ENCODE peak calls at places on chromosomes 11 and 22, in ten cellular contexts. One of them, this sample, is unnamed.

GRCh38 chr22:18933914-18934313 is 2.2 kb downstream of the PRODH start:
- DNase-seq in EH: no peak
- DNase-seq in activated CD4-positive, CD25-positive, alpha-beta regulatory T cell treated with anti-CD3 and anti-CD28 coated beads, Interleukin-2, amount 50 U/mL, for 72 hours: no peak
- DNase-seq in sciatic nerve: no peak
- DNase-seq in activated T-helper 1 cell treated with Interleukin-2 at 50 U/mL for 16 hours: no peak
- DNase-seq in ELF-1: no peak
- DNase-seq in HT-29: no peak
- DNase-seq in NT2/D1: no peak
- DNase-seq in NCI-H1105 treated with DMSO at 0.1 percent for 48 hours: no peak
- DNase-seq in NCI-H460: no peak
- DNase-seq in this sample: no peak

GRCh38 chr22:31646186-31647019 is 15.6 kb downstream of the PISD start:
- DNase-seq in EH: peak; percentile 99
- DNase-seq in activated CD4-positive, CD25-positive, alpha-beta regulatory T cell treated with anti-CD3 and anti-CD28 coated beads, Interleukin-2, amount 50 U/mL, for 72 hours: no peak
- DNase-seq in sciatic nerve: no peak
- DNase-seq in activated T-helper 1 cell treated with Interleukin-2 at 50 U/mL for 16 hours: no peak
- DNase-seq in ELF-1: no peak
- DNase-seq in HT-29: peak; percentile 23
- DNase-seq in NT2/D1: no peak
- DNase-seq in NCI-H1105 treated with DMSO at 0.1 percent for 48 hours: no peak
- DNase-seq in NCI-H460: no peak
- DNase-seq in this sample: peak; percentile 85

GRCh38 chr11:119223856-119224255 is 17.7 kb downstream of the CBL start:
- DNase-seq in EH: peak; percentile 51
- DNase-seq in activated CD4-positive, CD25-positive, alpha-beta regulatory T cell treated with anti-CD3 and anti-CD28 coated beads, Interleukin-2, amount 50 U/mL, for 72 hours: no peak
- DNase-seq in sciatic nerve: no peak
- DNase-seq in activated T-helper 1 cell treated with Interleukin-2 at 50 U/mL for 16 hours: no peak
- DNase-seq in ELF-1: no peak
- DNase-seq in HT-29: no peak
- DNase-seq in NT2/D1: no peak
- DNase-seq in NCI-H1105 treated with DMSO at 0.1 percent for 48 hours: no peak
- DNase-seq in NCI-H460: no peak
- DNase-seq in this sample: no peak

GRCh38 chr22:17085277-17086091 is 684 bp downstream of the IL17RA start:
- DNase-seq in EH: no peak
- DNase-seq in activated CD4-positive, CD25-positive, alpha-beta regulatory T cell treated with anti-CD3 and anti-CD28 coated beads, Interleukin-2, amount 50 U/mL, for 72 hours: peak; percentile 49
- DNase-seq in sciatic nerve: peak; percentile 68
- DNase-seq in activated T-helper 1 cell treated with Interleukin-2 at 50 U/mL for 16 hours: no peak
- DNase-seq in ELF-1: peak; percentile 20
- DNase-seq in HT-29: no peak
- DNase-seq in NT2/D1: no peak
- DNase-seq in NCI-H1105 treated with DMSO at 0.1 percent for 48 hours: no peak
- DNase-seq in NCI-H460: no peak
- DNase-seq in this sample: no peak

GRCh38 chr11:70107191-70107590 is 29.1 kb downstream of the ANO1 start:
- DNase-seq in EH: no peak
- DNase-seq in activated CD4-positive, CD25-positive, alpha-beta regulatory T cell treated with anti-CD3 and anti-CD28 coated beads, Interleukin-2, amount 50 U/mL, for 72 hours: no peak
- DNase-seq in sciatic nerve: no peak
- DNase-seq in activated T-helper 1 cell treated with Interleukin-2 at 50 U/mL for 16 hours: no peak
- DNase-seq in ELF-1: no peak
- DNase-seq in HT-29: no peak
- DNase-seq in NT2/D1: no peak
- DNase-seq in NCI-H1105 treated with DMSO at 0.1 percent for 48 hours: no peak
- DNase-seq in NCI-H460: no peak
- DNase-seq in this sample: no peak

GRCh38 chr11:126519653-126520573 is 164.4 kb downstream of the ST3GAL4 start:
- DNase-seq in EH: no peak
- DNase-seq in activated CD4-positive, CD25-positive, alpha-beta regulatory T cell treated with anti-CD3 and anti-CD28 coated beads, Interleukin-2, amount 50 U/mL, for 72 hours: no peak
- DNase-seq in sciatic nerve: no peak
- DNase-seq in activated T-helper 1 cell treated with Interleukin-2 at 50 U/mL for 16 hours: no peak
- DNase-seq in ELF-1: no peak
- DNase-seq in HT-29: no peak
- DNase-seq in NT2/D1: no peak
- DNase-seq in NCI-H1105 treated with DMSO at 0.1 percent for 48 hours: no peak
- DNase-seq in NCI-H460: no peak
- DNase-seq in this sample: no peak

GRCh38 chr11:78526497-78527146 is 48.0 kb downstream of the NARS2 start:
- DNase-seq in EH: no peak
- DNase-seq in activated CD4-positive, CD25-positive, alpha-beta regulatory T cell treated with anti-CD3 and anti-CD28 coated beads, Interleukin-2, amount 50 U/mL, for 72 hours: no peak
- DNase-seq in sciatic nerve: no peak
- DNase-seq in activated T-helper 1 cell treated with Interleukin-2 at 50 U/mL for 16 hours: no peak
- DNase-seq in ELF-1: no peak
- DNase-seq in HT-29: no peak
- DNase-seq in NT2/D1: no peak
- DNase-seq in NCI-H1105 treated with DMSO at 0.1 percent for 48 hours: no peak
- DNase-seq in NCI-H460: no peak
- DNase-seq in this sample: no peak

GRCh38 chr11:126267650-126268049 is 1.0 kb downstream of the SRPRA start:
- DNase-seq in EH: no peak
- DNase-seq in activated CD4-positive, CD25-positive, alpha-beta regulatory T cell treated with anti-CD3 and anti-CD28 coated beads, Interleukin-2, amount 50 U/mL, for 72 hours: no peak
- DNase-seq in sciatic nerve: no peak
- DNase-seq in activated T-helper 1 cell treated with Interleukin-2 at 50 U/mL for 16 hours: no peak
- DNase-seq in ELF-1: no peak
- DNase-seq in HT-29: no peak
- DNase-seq in NT2/D1: no peak
- DNase-seq in NCI-H1105 treated with DMSO at 0.1 percent for 48 hours: no peak
- DNase-seq in NCI-H460: no peak
- DNase-seq in this sample: no peak

GRCh38 chr22:43014062-43014875 is 680 bp downstream of the PACSIN2 start:
- DNase-seq in EH: peak; percentile 53
- DNase-seq in activated CD4-positive, CD25-positive, alpha-beta regulatory T cell treated with anti-CD3 and anti-CD28 coated beads, Interleukin-2, amount 50 U/mL, for 72 hours: no peak
- DNase-seq in sciatic nerve: no peak
- DNase-seq in activated T-helper 1 cell treated with Interleukin-2 at 50 U/mL for 16 hours: peak; percentile 13
- DNase-seq in ELF-1: peak; percentile 56
- DNase-seq in HT-29: peak; percentile 25
- DNase-seq in NT2/D1: peak; percentile 36
- DNase-seq in NCI-H1105 treated with DMSO at 0.1 percent for 48 hours: peak; percentile 6
- DNase-seq in NCI-H460: no peak
- DNase-seq in this sample: no peak

GRCh38 chr11:113615098-113615497 is 91.0 kb downstream of the TMPRSS5 start:
- DNase-seq in EH: no peak
- DNase-seq in activated CD4-positive, CD25-positive, alpha-beta regulatory T cell treated with anti-CD3 and anti-CD28 coated beads, Interleukin-2, amount 50 U/mL, for 72 hours: no peak
- DNase-seq in sciatic nerve: no peak
- DNase-seq in activated T-helper 1 cell treated with Interleukin-2 at 50 U/mL for 16 hours: no peak
- DNase-seq in ELF-1: peak; percentile 27
- DNase-seq in HT-29: no peak
- DNase-seq in NT2/D1: no peak
- DNase-seq in NCI-H1105 treated with DMSO at 0.1 percent for 48 hours: peak; percentile 47
- DNase-seq in NCI-H460: no peak
- DNase-seq in this sample: no peak

GRCh38 chr22:47802446-47802845 is 1040.0 kb downstream of the TBC1D22A start:
- DNase-seq in EH: no peak
- DNase-seq in activated CD4-positive, CD25-positive, alpha-beta regulatory T cell treated with anti-CD3 and anti-CD28 coated beads, Interleukin-2, amount 50 U/mL, for 72 hours: no peak
- DNase-seq in sciatic nerve: no peak
- DNase-seq in activated T-helper 1 cell treated with Interleukin-2 at 50 U/mL for 16 hours: no peak
- DNase-seq in ELF-1: no peak
- DNase-seq in HT-29: no peak
- DNase-seq in NT2/D1: no peak
- DNase-seq in NCI-H1105 treated with DMSO at 0.1 percent for 48 hours: no peak
- DNase-seq in NCI-H460: no peak
- DNase-seq in this sample: no peak

GRCh38 chr11:10678106-10678505 is 15.4 kb downstream of the IRAG1 start:
- DNase-seq in EH: no peak
- DNase-seq in activated CD4-positive, CD25-positive, alpha-beta regulatory T cell treated with anti-CD3 and anti-CD28 coated beads, Interleukin-2, amount 50 U/mL, for 72 hours: no peak
- DNase-seq in sciatic nerve: no peak
- DNase-seq in activated T-helper 1 cell treated with Interleukin-2 at 50 U/mL for 16 hours: no peak
- DNase-seq in ELF-1: no peak
- DNase-seq in HT-29: no peak
- DNase-seq in NT2/D1: no peak
- DNase-seq in NCI-H1105 treated with DMSO at 0.1 percent for 48 hours: peak; percentile 60
- DNase-seq in NCI-H460: no peak
- DNase-seq in this sample: no peak

GRCh38 chr11:62830904-62831519 is 839 bp downstream of the STX5 start:
- DNase-seq in EH: no peak
- DNase-seq in activated CD4-positive, CD25-positive, alpha-beta regulatory T cell treated with anti-CD3 and anti-CD28 coated beads, Interleukin-2, amount 50 U/mL, for 72 hours: no peak
- DNase-seq in sciatic nerve: no peak
- DNase-seq in activated T-helper 1 cell treated with Interleukin-2 at 50 U/mL for 16 hours: no peak
- DNase-seq in ELF-1: no peak
- DNase-seq in HT-29: no peak
- DNase-seq in NT2/D1: no peak
- DNase-seq in NCI-H1105 treated with DMSO at 0.1 percent for 48 hours: peak; percentile 46
- DNase-seq in NCI-H460: no peak
- DNase-seq in this sample: no peak

GRCh38 chr11:120334894-120335462 is 1.2 kb upstream of the ARHGEF12 start:
- DNase-seq in EH: peak; percentile 87
- DNase-seq in activated CD4-positive, CD25-positive, alpha-beta regulatory T cell treated with anti-CD3 and anti-CD28 coated beads, Interleukin-2, amount 50 U/mL, for 72 hours: peak; percentile 39
- DNase-seq in sciatic nerve: no peak
- DNase-seq in activated T-helper 1 cell treated with Interleukin-2 at 50 U/mL for 16 hours: no peak
- DNase-seq in ELF-1: peak; percentile 34
- DNase-seq in HT-29: peak; percentile 98
- DNase-seq in NT2/D1: peak; percentile 71
- DNase-seq in NCI-H1105 treated with DMSO at 0.1 percent for 48 hours: peak; percentile 92
- DNase-seq in NCI-H460: peak; percentile 72
- DNase-seq in this sample: no peak

GRCh38 chr22:37918580-37919274 is 12.6 kb downstream of the MICALL1 start:
- DNase-seq in EH: no peak
- DNase-seq in activated CD4-positive, CD25-positive, alpha-beta regulatory T cell treated with anti-CD3 and anti-CD28 coated beads, Interleukin-2, amount 50 U/mL, for 72 hours: no peak
- DNase-seq in sciatic nerve: no peak
- DNase-seq in activated T-helper 1 cell treated with Interleukin-2 at 50 U/mL for 16 hours: no peak
- DNase-seq in ELF-1: no peak
- DNase-seq in HT-29: no peak
- DNase-seq in NT2/D1: no peak
- DNase-seq in NCI-H1105 treated with DMSO at 0.1 percent for 48 hours: no peak
- DNase-seq in NCI-H460: no peak
- DNase-seq in this sample: no peak

GRCh38 chr22:19714320-19715252 is at the start of gene SEPTIN5:
- DNase-seq in EH: no peak
- DNase-seq in activated CD4-positive, CD25-positive, alpha-beta regulatory T cell treated with anti-CD3 and anti-CD28 coated beads, Interleukin-2, amount 50 U/mL, for 72 hours: no peak
- DNase-seq in sciatic nerve: no peak
- DNase-seq in activated T-helper 1 cell treated with Interleukin-2 at 50 U/mL for 16 hours: no peak
- DNase-seq in ELF-1: no peak
- DNase-seq in HT-29: no peak
- DNase-seq in NT2/D1: no peak
- DNase-seq in NCI-H1105 treated with DMSO at 0.1 percent for 48 hours: no peak
- DNase-seq in NCI-H460: no peak
- DNase-seq in this sample: no peak

GRCh38 chr11:8671651-8672062 is 10.8 kb downstream of the TRIM66 start:
- DNase-seq in EH: no peak
- DNase-seq in activated CD4-positive, CD25-positive, alpha-beta regulatory T cell treated with anti-CD3 and anti-CD28 coated beads, Interleukin-2, amount 50 U/mL, for 72 hours: no peak
- DNase-seq in sciatic nerve: no peak
- DNase-seq in activated T-helper 1 cell treated with Interleukin-2 at 50 U/mL for 16 hours: no peak
- DNase-seq in ELF-1: no peak
- DNase-seq in HT-29: no peak
- DNase-seq in NT2/D1: no peak
- DNase-seq in NCI-H1105 treated with DMSO at 0.1 percent for 48 hours: peak; percentile 77
- DNase-seq in NCI-H460: no peak
- DNase-seq in this sample: no peak

GRCh38 chr11:33000181-33000580 is 15.5 kb upstream of the DEPDC7 start:
- DNase-seq in EH: peak; percentile 92
- DNase-seq in activated CD4-positive, CD25-positive, alpha-beta regulatory T cell treated with anti-CD3 and anti-CD28 coated beads, Interleukin-2, amount 50 U/mL, for 72 hours: no peak
- DNase-seq in sciatic nerve: no peak
- DNase-seq in activated T-helper 1 cell treated with Interleukin-2 at 50 U/mL for 16 hours: no peak
- DNase-seq in ELF-1: no peak
- DNase-seq in HT-29: no peak
- DNase-seq in NT2/D1: no peak
- DNase-seq in NCI-H1105 treated with DMSO at 0.1 percent for 48 hours: no peak
- DNase-seq in NCI-H460: no peak
- DNase-seq in this sample: no peak

GRCh38 chr11:70423523-70424505 is 25.5 kb downstream of the CTTN start:
- DNase-seq in EH: peak; percentile 89
- DNase-seq in activated CD4-positive, CD25-positive, alpha-beta regulatory T cell treated with anti-CD3 and anti-CD28 coated beads, Interleukin-2, amount 50 U/mL, for 72 hours: peak; percentile 46
- DNase-seq in sciatic nerve: no peak
- DNase-seq in activated T-helper 1 cell treated with Interleukin-2 at 50 U/mL for 16 hours: no peak
- DNase-seq in ELF-1: peak; percentile 64
- DNase-seq in HT-29: no peak
- DNase-seq in NT2/D1: no peak
- DNase-seq in NCI-H1105 treated with DMSO at 0.1 percent for 48 hours: no peak
- DNase-seq in NCI-H460: no peak
- DNase-seq in this sample: no peak

GRCh38 chr11:95536049-95536448 is 253.5 kb downstream of the FAM76B start:
- DNase-seq in EH: no peak
- DNase-seq in activated CD4-positive, CD25-positive, alpha-beta regulatory T cell treated with anti-CD3 and anti-CD28 coated beads, Interleukin-2, amount 50 U/mL, for 72 hours: no peak
- DNase-seq in sciatic nerve: no peak
- DNase-seq in activated T-helper 1 cell treated with Interleukin-2 at 50 U/mL for 16 hours: no peak
- DNase-seq in ELF-1: no peak
- DNase-seq in HT-29: no peak
- DNase-seq in NT2/D1: no peak
- DNase-seq in NCI-H1105 treated with DMSO at 0.1 percent for 48 hours: no peak
- DNase-seq in NCI-H460: no peak
- DNase-seq in this sample: no peak

GRCh38 chr11:127925430-127925829 is 661.9 kb downstream of the ETS1 start:
- DNase-seq in EH: peak; percentile 64
- DNase-seq in activated CD4-positive, CD25-positive, alpha-beta regulatory T cell treated with anti-CD3 and anti-CD28 coated beads, Interleukin-2, amount 50 U/mL, for 72 hours: no peak
- DNase-seq in sciatic nerve: no peak
- DNase-seq in activated T-helper 1 cell treated with Interleukin-2 at 50 U/mL for 16 hours: no peak
- DNase-seq in ELF-1: no peak
- DNase-seq in HT-29: no peak
- DNase-seq in NT2/D1: no peak
- DNase-seq in NCI-H1105 treated with DMSO at 0.1 percent for 48 hours: peak; percentile 70
- DNase-seq in NCI-H460: no peak
- DNase-seq in this sample: no peak

GRCh38 chr11:92477686-92478085 is 253.1 kb downstream of the FAT3 start:
- DNase-seq in EH: no peak
- DNase-seq in activated CD4-positive, CD25-positive, alpha-beta regulatory T cell treated with anti-CD3 and anti-CD28 coated beads, Interleukin-2, amount 50 U/mL, for 72 hours: no peak
- DNase-seq in sciatic nerve: no peak
- DNase-seq in activated T-helper 1 cell treated with Interleukin-2 at 50 U/mL for 16 hours: no peak
- DNase-seq in ELF-1: no peak
- DNase-seq in HT-29: no peak
- DNase-seq in NT2/D1: no peak
- DNase-seq in NCI-H1105 treated with DMSO at 0.1 percent for 48 hours: no peak
- DNase-seq in NCI-H460: no peak
- DNase-seq in this sample: no peak

GRCh38 chr11:119991669-119992068 is 146.2 kb downstream of the TRIM29 start:
- DNase-seq in EH: no peak
- DNase-seq in activated CD4-positive, CD25-positive, alpha-beta regulatory T cell treated with anti-CD3 and anti-CD28 coated beads, Interleukin-2, amount 50 U/mL, for 72 hours: no peak
- DNase-seq in sciatic nerve: no peak
- DNase-seq in activated T-helper 1 cell treated with Interleukin-2 at 50 U/mL for 16 hours: no peak
- DNase-seq in ELF-1: no peak
- DNase-seq in HT-29: no peak
- DNase-seq in NT2/D1: no peak
- DNase-seq in NCI-H1105 treated with DMSO at 0.1 percent for 48 hours: no peak
- DNase-seq in NCI-H460: no peak
- DNase-seq in this sample: no peak

GRCh38 chr22:23068832-23069385 is 1.4 kb upstream of the GNAZ start:
- DNase-seq in EH: no peak
- DNase-seq in activated CD4-positive, CD25-positive, alpha-beta regulatory T cell treated with anti-CD3 and anti-CD28 coated beads, Interleukin-2, amount 50 U/mL, for 72 hours: peak; percentile 25
- DNase-seq in sciatic nerve: peak; percentile 36
- DNase-seq in activated T-helper 1 cell treated with Interleukin-2 at 50 U/mL for 16 hours: no peak
- DNase-seq in ELF-1: no peak
- DNase-seq in HT-29: no peak
- DNase-seq in NT2/D1: no peak
- DNase-seq in NCI-H1105 treated with DMSO at 0.1 percent for 48 hours: no peak
- DNase-seq in NCI-H460: no peak
- DNase-seq in this sample: peak; percentile 15

GRCh38 chr22:32932176-32932575 is 126.0 kb downstream of the SYN3 start:
- DNase-seq in EH: peak; percentile 16
- DNase-seq in activated CD4-positive, CD25-positive, alpha-beta regulatory T cell treated with anti-CD3 and anti-CD28 coated beads, Interleukin-2, amount 50 U/mL, for 72 hours: no peak
- DNase-seq in sciatic nerve: no peak
- DNase-seq in activated T-helper 1 cell treated with Interleukin-2 at 50 U/mL for 16 hours: no peak
- DNase-seq in ELF-1: no peak
- DNase-seq in HT-29: no peak
- DNase-seq in NT2/D1: no peak
- DNase-seq in NCI-H1105 treated with DMSO at 0.1 percent for 48 hours: no peak
- DNase-seq in NCI-H460: no peak
- DNase-seq in this sample: no peak

GRCh38 chr11:62882811-62883496 is 2.3 kb downstream of the SLC3A2 start:
- DNase-seq in EH: peak; percentile 34
- DNase-seq in activated CD4-positive, CD25-positive, alpha-beta regulatory T cell treated with anti-CD3 and anti-CD28 coated beads, Interleukin-2, amount 50 U/mL, for 72 hours: no peak
- DNase-seq in sciatic nerve: no peak
- DNase-seq in activated T-helper 1 cell treated with Interleukin-2 at 50 U/mL for 16 hours: no peak
- DNase-seq in ELF-1: no peak
- DNase-seq in HT-29: no peak
- DNase-seq in NT2/D1: no peak
- DNase-seq in NCI-H1105 treated with DMSO at 0.1 percent for 48 hours: no peak
- DNase-seq in NCI-H460: no peak
- DNase-seq in this sample: no peak

GRCh38 chr11:118916842-118917388 is 8.8 kb downstream of the BCL9L start:
- DNase-seq in EH: peak; percentile 98
- DNase-seq in activated CD4-positive, CD25-positive, alpha-beta regulatory T cell treated with anti-CD3 and anti-CD28 coated beads, Interleukin-2, amount 50 U/mL, for 72 hours: no peak
- DNase-seq in sciatic nerve: peak; percentile 66
- DNase-seq in activated T-helper 1 cell treated with Interleukin-2 at 50 U/mL for 16 hours: no peak
- DNase-seq in ELF-1: peak; percentile 98
- DNase-seq in HT-29: no peak
- DNase-seq in NT2/D1: no peak
- DNase-seq in NCI-H1105 treated with DMSO at 0.1 percent for 48 hours: no peak
- DNase-seq in NCI-H460: peak; percentile 65
- DNase-seq in this sample: peak; percentile 64

GRCh38 chr11:28514391-28514790 is 406.2 kb downstream of the METTL15 start:
- DNase-seq in EH: peak; percentile 60
- DNase-seq in activated CD4-positive, CD25-positive, alpha-beta regulatory T cell treated with anti-CD3 and anti-CD28 coated beads, Interleukin-2, amount 50 U/mL, for 72 hours: no peak
- DNase-seq in sciatic nerve: no peak
- DNase-seq in activated T-helper 1 cell treated with Interleukin-2 at 50 U/mL for 16 hours: no peak
- DNase-seq in ELF-1: no peak
- DNase-seq in HT-29: no peak
- DNase-seq in NT2/D1: no peak
- DNase-seq in NCI-H1105 treated with DMSO at 0.1 percent for 48 hours: no peak
- DNase-seq in NCI-H460: no peak
- DNase-seq in this sample: no peak

This sample was measured in RWPE2.